ENCODE peak calls at places on chromosomes 7 and 10, in six cellular contexts. One of them, this sample, is unnamed.

GRCh38 chr10:19917756-19918478 is 101.7 kb downstream of the PLXDC2 start:
- DNase-seq in heart right ventricle: no peak
- DNase-seq in endodermal cell: no peak
- DNase-seq in SK-N-SH: no peak
- DNase-seq in fibroblast of the aortic adventitia: no peak
- DNase-seq in endothelial cell: no peak
- DNase-seq in this sample: no peak

GRCh38 chr7:151082151-151083070 is 882 bp downstream of the TMUB1 start:
- DNase-seq in endodermal cell: no peak
- DNase-seq in heart right ventricle: no peak
- DNase-seq in fibroblast of the aortic adventitia: no peak
- DNase-seq in SK-N-SH: no peak
- DNase-seq in endothelial cell: no peak
- DNase-seq in this sample: no peak

GRCh38 chr7:2734761-2735571 is 47.0 kb downstream of the AMZ1 start:
- DNase-seq in SK-N-SH: no peak
- DNase-seq in fibroblast of the aortic adventitia: no peak
- DNase-seq in heart right ventricle: no peak
- DNase-seq in endodermal cell: no peak
- DNase-seq in endothelial cell: no peak
- DNase-seq in this sample: peak; percentile 71

GRCh38 chr10:109456566-109457361 is 466.5 kb downstream of the XPNPEP1 start:
- DNase-seq in fibroblast of the aortic adventitia: no peak
- DNase-seq in endothelial cell: peak; percentile 33
- DNase-seq in heart right ventricle: peak; percentile 3
- DNase-seq in endodermal cell: peak; percentile 87
- DNase-seq in SK-N-SH: peak; percentile 62
- DNase-seq in this sample: peak; percentile 84

GRCh38 chr7:137975768-137976167 is 26.1 kb downstream of the CREB3L2 start:
- DNase-seq in endodermal cell: no peak
- DNase-seq in endothelial cell: no peak
- DNase-seq in heart right ventricle: no peak
- DNase-seq in SK-N-SH: no peak
- DNase-seq in fibroblast of the aortic adventitia: no peak
- DNase-seq in this sample: no peak

GRCh38 chr7:106029448-106029847 is 66.4 kb downstream of the CDHR3 start:
- DNase-seq in endodermal cell: no peak
- DNase-seq in SK-N-SH: no peak
- DNase-seq in heart right ventricle: no peak
- DNase-seq in fibroblast of the aortic adventitia: no peak
- DNase-seq in endothelial cell: no peak
- DNase-seq in this sample: no peak

GRCh38 chr7:17275749-17276671 is 22.4 kb upstream of the AHR start:
- DNase-seq in endodermal cell: no peak
- DNase-seq in fibroblast of the aortic adventitia: peak; percentile 98
- DNase-seq in SK-N-SH: no peak
- DNase-seq in endothelial cell: no peak
- DNase-seq in heart right ventricle: no peak
- DNase-seq in this sample: no peak

GRCh38 chr10:14377591-14377990 is 46.9 kb upstream of the FRMD4A start:
- DNase-seq in heart right ventricle: no peak
- DNase-seq in endothelial cell: no peak
- DNase-seq in endodermal cell: no peak
- DNase-seq in SK-N-SH: no peak
- DNase-seq in fibroblast of the aortic adventitia: no peak
- DNase-seq in this sample: no peak

GRCh38 chr7:100370303-100370702 is 3.0 kb upstream of the PILRA start:
- DNase-seq in endodermal cell: peak; percentile 80
- DNase-seq in heart right ventricle: no peak
- DNase-seq in fibroblast of the aortic adventitia: no peak
- DNase-seq in endothelial cell: no peak
- DNase-seq in SK-N-SH: no peak
- DNase-seq in this sample: no peak

GRCh38 chr10:30491204-30491603 is 57.2 kb downstream of the MAP3K8 start:
- DNase-seq in endothelial cell: no peak
- DNase-seq in fibroblast of the aortic adventitia: peak; percentile 63
- DNase-seq in heart right ventricle: no peak
- DNase-seq in endodermal cell: no peak
- DNase-seq in SK-N-SH: no peak
- DNase-seq in this sample: no peak

GRCh38 chr7:45585628-45586027 is 11.5 kb downstream of the ADCY1 start:
- DNase-seq in endothelial cell: no peak
- DNase-seq in heart right ventricle: no peak
- DNase-seq in SK-N-SH: no peak
- DNase-seq in endodermal cell: peak; percentile 22
- DNase-seq in fibroblast of the aortic adventitia: no peak
- DNase-seq in this sample: no peak

GRCh38 chr7:117666019-117666418 is 186.2 kb downstream of the CFTR start:
- DNase-seq in heart right ventricle: no peak
- DNase-seq in endothelial cell: no peak
- DNase-seq in endodermal cell: no peak
- DNase-seq in fibroblast of the aortic adventitia: peak; percentile 28
- DNase-seq in SK-N-SH: no peak
- DNase-seq in this sample: no peak

GRCh38 chr10:34890931-34891330 is 75.8 kb upstream of the PARD3 start:
- DNase-seq in fibroblast of the aortic adventitia: no peak
- DNase-seq in endodermal cell: peak; percentile 64
- DNase-seq in SK-N-SH: no peak
- DNase-seq in endothelial cell: peak; percentile 38
- DNase-seq in heart right ventricle: no peak
- DNase-seq in this sample: no peak

GRCh38 chr7:31099451-31100444 is 47.6 kb downstream of the ADCYAP1R1 start:
- DNase-seq in endodermal cell: peak; percentile 24
- DNase-seq in endothelial cell: no peak
- DNase-seq in SK-N-SH: no peak
- DNase-seq in heart right ventricle: no peak
- DNase-seq in fibroblast of the aortic adventitia: no peak
- DNase-seq in this sample: peak; percentile 75

GRCh38 chr7:100696123-100696521 is 2.1 kb upstream of the GIGYF1 start:
- DNase-seq in fibroblast of the aortic adventitia: no peak
- DNase-seq in endodermal cell: no peak
- DNase-seq in SK-N-SH: no peak
- DNase-seq in heart right ventricle: no peak
- DNase-seq in endothelial cell: no peak
- DNase-seq in this sample: no peak

GRCh38 chr7:26346611-26347200 is 55.0 kb downstream of the SNX10 start:
- DNase-seq in heart right ventricle: no peak
- DNase-seq in endodermal cell: no peak
- DNase-seq in endothelial cell: no peak
- DNase-seq in fibroblast of the aortic adventitia: no peak
- DNase-seq in SK-N-SH: no peak
- DNase-seq in this sample: no peak

GRCh38 chr7:68823996-68824780 is 774.1 kb upstream of the AUTS2 start:
- DNase-seq in endothelial cell: no peak
- DNase-seq in SK-N-SH: no peak
- DNase-seq in heart right ventricle: no peak
- DNase-seq in endodermal cell: no peak
- DNase-seq in fibroblast of the aortic adventitia: no peak
- DNase-seq in this sample: no peak

GRCh38 chr7:107594961-107595737 is 15.1 kb downstream of the BCAP29 start:
- DNase-seq in fibroblast of the aortic adventitia: peak; percentile 97
- DNase-seq in heart right ventricle: no peak
- DNase-seq in endothelial cell: no peak
- DNase-seq in endodermal cell: no peak
- DNase-seq in SK-N-SH: no peak
- DNase-seq in this sample: no peak

GRCh38 chr10:50807851-50808776 is 68.4 kb downstream of the ASAH2B start:
- DNase-seq in SK-N-SH: no peak
- DNase-seq in endothelial cell: no peak
- DNase-seq in fibroblast of the aortic adventitia: peak; percentile 15
- DNase-seq in endodermal cell: no peak
- DNase-seq in heart right ventricle: no peak
- DNase-seq in this sample: no peak

GRCh38 chr7:50982626-50983025 is 199.9 kb upstream of the GRB10 start:
- DNase-seq in SK-N-SH: no peak
- DNase-seq in endothelial cell: no peak
- DNase-seq in fibroblast of the aortic adventitia: no peak
- DNase-seq in endodermal cell: peak; percentile 84
- DNase-seq in heart right ventricle: no peak
- DNase-seq in this sample: no peak

GRCh38 chr10:79184141-79184625 is 115.4 kb downstream of the ZMIZ1 start:
- DNase-seq in heart right ventricle: no peak
- DNase-seq in fibroblast of the aortic adventitia: peak; percentile 65
- DNase-seq in endothelial cell: no peak
- DNase-seq in endodermal cell: peak; percentile 80
- DNase-seq in SK-N-SH: peak; percentile 66
- DNase-seq in this sample: no peak

GRCh38 chr7:18671176-18671575 is 175.6 kb downstream of the HDAC9 start:
- DNase-seq in endothelial cell: no peak
- DNase-seq in heart right ventricle: no peak
- DNase-seq in SK-N-SH: no peak
- DNase-seq in fibroblast of the aortic adventitia: no peak
- DNase-seq in endodermal cell: no peak
- DNase-seq in this sample: no peak

GRCh38 chr10:86857097-86857825 is 100.2 kb downstream of the MMRN2 start:
- DNase-seq in heart right ventricle: no peak
- DNase-seq in fibroblast of the aortic adventitia: peak; percentile 73
- DNase-seq in endothelial cell: no peak
- DNase-seq in endodermal cell: peak; percentile 76
- DNase-seq in SK-N-SH: no peak
- DNase-seq in this sample: no peak

GRCh38 chr10:88154596-88155250 is 291.3 kb downstream of the PTEN start:
- DNase-seq in endodermal cell: no peak
- DNase-seq in fibroblast of the aortic adventitia: peak; percentile 42
- DNase-seq in heart right ventricle: no peak
- DNase-seq in SK-N-SH: no peak
- DNase-seq in endothelial cell: no peak
- DNase-seq in this sample: no peak

GRCh38 chr10:100836891-100837290 is 75.9 kb upstream of the SLF2 start:
- DNase-seq in fibroblast of the aortic adventitia: no peak
- DNase-seq in endothelial cell: no peak
- DNase-seq in heart right ventricle: no peak
- DNase-seq in endodermal cell: no peak
- DNase-seq in SK-N-SH: no peak
- DNase-seq in this sample: no peak
- TF ChIP-seq CTCF in fibroblast of the aortic adventitia: no peak
- TF ChIP-seq CTCF in endothelial cell: no peak
- TF ChIP-seq CTCF in heart right ventricle: no peak
- TF ChIP-seq CTCF in endodermal cell: no peak
- TF ChIP-seq CTCF in SK-N-SH: no peak
- TF ChIP-seq CTCF in this sample: no peak

GRCh38 chr7:76302299-76303056 is at the start of gene HSPB1:
- DNase-seq in endodermal cell: peak; percentile 91
- DNase-seq in heart right ventricle: peak; percentile 97
- DNase-seq in fibroblast of the aortic adventitia: peak; percentile 91
- DNase-seq in SK-N-SH: peak; percentile 93
- DNase-seq in endothelial cell: peak; percentile 76
- DNase-seq in this sample: peak; percentile 91
- TF ChIP-seq CTCF in endodermal cell: no peak
- TF ChIP-seq CTCF in heart right ventricle: no peak
- TF ChIP-seq CTCF in fibroblast of the aortic adventitia: no peak
- TF ChIP-seq CTCF in SK-N-SH: peak; percentile 21
- TF ChIP-seq CTCF in endothelial cell: no peak
- TF ChIP-seq CTCF in this sample: no peak

DNA sequence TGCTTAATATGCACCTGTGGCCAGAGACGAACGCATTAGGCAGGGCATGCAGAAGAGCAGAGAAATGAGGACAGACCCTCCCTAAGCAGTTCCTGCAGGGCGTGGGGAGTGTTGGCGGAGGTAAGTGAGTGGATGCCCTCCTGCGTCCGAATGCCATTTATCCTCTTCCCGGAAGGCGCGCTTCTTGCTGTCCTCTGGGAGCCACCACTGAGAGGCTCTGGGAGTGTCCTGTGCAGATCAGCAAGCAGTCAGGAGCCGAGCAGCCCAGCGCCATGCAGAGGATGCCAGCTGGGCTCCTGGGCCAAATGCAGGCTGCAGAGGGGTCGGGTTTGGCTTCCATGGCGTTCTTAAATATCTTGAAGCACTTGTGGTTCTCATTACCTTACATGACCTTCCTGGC is 29.9 kb upstream of the SLIT1 start:
- DNase-seq in fibroblast of the aortic adventitia: no peak
- DNase-seq in endodermal cell: no peak
- DNase-seq in endothelial cell: no peak
- DNase-seq in SK-N-SH: no peak
- DNase-seq in heart right ventricle: no peak
- DNase-seq in this sample: peak; percentile 62
- TF ChIP-seq CTCF in fibroblast of the aortic adventitia: no peak
- TF ChIP-seq CTCF in endodermal cell: no peak
- TF ChIP-seq CTCF in endothelial cell: no peak
- TF ChIP-seq CTCF in SK-N-SH: no peak
- TF ChIP-seq CTCF in heart right ventricle: no peak
- TF ChIP-seq CTCF in this sample: no peak

GRCh38 chr7:132145466-132145865 is 430.8 kb downstream of the PLXNA4 start:
- DNase-seq in endodermal cell: no peak
- DNase-seq in fibroblast of the aortic adventitia: peak; percentile 93
- DNase-seq in endothelial cell: no peak
- DNase-seq in SK-N-SH: no peak
- DNase-seq in heart right ventricle: no peak
- DNase-seq in this sample: no peak
- TF ChIP-seq CTCF in endodermal cell: no peak
- TF ChIP-seq CTCF in fibroblast of the aortic adventitia: no peak
- TF ChIP-seq CTCF in endothelial cell: no peak
- TF ChIP-seq CTCF in SK-N-SH: peak; percentile 18
- TF ChIP-seq CTCF in heart right ventricle: no peak
- TF ChIP-seq CTCF in this sample: peak; percentile 7

GRCh38 chr7:74481458-74482324 is 28.0 kb downstream of the GTF2IRD1 start:
- DNase-seq in SK-N-SH: peak; percentile 61
- DNase-seq in fibroblast of the aortic adventitia: no peak
- DNase-seq in heart right ventricle: no peak
- DNase-seq in endodermal cell: no peak
- DNase-seq in endothelial cell: no peak
- DNase-seq in this sample: no peak
- TF ChIP-seq CTCF in SK-N-SH: no peak
- TF ChIP-seq CTCF in fibroblast of the aortic adventitia: peak; percentile 6
- TF ChIP-seq CTCF in heart right ventricle: no peak
- TF ChIP-seq CTCF in endodermal cell: no peak
- TF ChIP-seq CTCF in endothelial cell: no peak
- TF ChIP-seq CTCF in this sample: no peak

DNA sequence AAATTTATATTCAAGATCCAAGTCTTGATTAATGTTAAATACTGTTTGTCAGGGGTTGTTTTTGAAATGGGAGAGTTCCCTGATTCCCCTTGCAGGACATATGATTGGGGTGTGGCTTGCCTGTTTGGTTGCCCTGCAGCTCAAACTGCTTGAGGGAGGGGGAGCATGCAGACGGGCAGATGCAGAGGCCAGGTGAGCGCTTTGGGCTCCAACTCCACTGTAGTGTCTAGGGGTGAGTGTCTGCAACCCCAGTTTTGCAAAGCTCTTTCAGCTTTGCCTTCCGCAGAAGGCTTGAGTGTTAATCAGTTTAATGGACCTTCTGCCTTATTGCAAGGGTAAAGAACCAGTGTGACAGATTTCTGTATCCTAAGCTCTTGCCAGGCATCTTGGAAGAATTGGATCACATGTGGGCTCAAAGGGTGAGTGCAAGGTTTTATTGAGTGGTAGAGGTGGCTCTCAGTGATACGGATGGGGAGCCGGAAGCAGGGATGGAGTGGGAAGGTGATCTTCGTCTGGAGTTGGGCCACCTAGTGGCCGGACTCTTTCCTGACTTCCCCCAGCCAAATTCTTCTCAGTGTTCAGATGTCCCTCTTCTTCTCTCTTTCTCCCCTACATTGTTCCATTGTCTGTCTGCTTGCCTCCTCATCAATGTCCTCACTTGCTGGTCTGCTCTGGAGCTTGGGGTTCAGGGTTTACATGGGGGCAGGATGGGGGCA is 479.7 kb downstream of the ATRNL1 start:
- DNase-seq in SK-N-SH: peak; percentile 12
- DNase-seq in endothelial cell: peak; percentile 19
- DNase-seq in endodermal cell: peak; percentile 80
- DNase-seq in heart right ventricle: no peak
- DNase-seq in fibroblast of the aortic adventitia: no peak
- DNase-seq in this sample: no peak
- TF ChIP-seq CTCF in SK-N-SH: peak; percentile 50
- TF ChIP-seq CTCF in endothelial cell: peak; percentile 57
- TF ChIP-seq CTCF in endodermal cell: peak; percentile 78
- TF ChIP-seq CTCF in heart right ventricle: no peak
- TF ChIP-seq CTCF in fibroblast of the aortic adventitia: no peak
- TF ChIP-seq CTCF in this sample: peak; percentile 23

GRCh38 chr10:123634221-123634620 is 31.9 kb upstream of the GPR26 start:
- DNase-seq in endothelial cell: no peak
- DNase-seq in endodermal cell: peak; percentile 29
- DNase-seq in SK-N-SH: no peak
- DNase-seq in fibroblast of the aortic adventitia: no peak
- DNase-seq in heart right ventricle: no peak
- DNase-seq in this sample: peak; percentile 67
- TF ChIP-seq CTCF in endothelial cell: no peak
- TF ChIP-seq CTCF in endodermal cell: no peak
- TF ChIP-seq CTCF in SK-N-SH: no peak
- TF ChIP-seq CTCF in fibroblast of the aortic adventitia: no peak
- TF ChIP-seq CTCF in heart right ventricle: no peak
- TF ChIP-seq CTCF in this sample: no peak

This sample was measured in osteocyte.